ENCODE peak calls at places on chromosomes 6 and 20, in five cellular contexts. One of them, this sample, is unnamed.

GRCh38 chr6:78942451-78942850 is 75.1 kb downstream of the IRAK1BP1 start:
- DNase-seq in HEK293T: no peak
- DNase-seq in GM12878: no peak
- DNase-seq in HepG2: no peak
- DNase-seq in H1: no peak
- DNase-seq in this sample: no peak

GRCh38 chr6:95431637-95432228 is 145.6 kb upstream of the MANEA start:
- DNase-seq in HepG2: peak; percentile 9
- DNase-seq in HEK293T: peak; percentile 15
- DNase-seq in H1: no peak
- DNase-seq in GM12878: no peak
- DNase-seq in this sample: peak; percentile 16

GRCh38 chr6:24926192-24926591 is 9.6 kb downstream of the RIPOR2 start:
- DNase-seq in GM12878: no peak
- DNase-seq in HEK293T: no peak
- DNase-seq in HepG2: peak; percentile 23
- DNase-seq in H1: no peak
- DNase-seq in this sample: no peak

GRCh38 chr6:19322691-19323470 is 514.3 kb upstream of the ID4 start:
- DNase-seq in HepG2: no peak
- DNase-seq in GM12878: no peak
- DNase-seq in HEK293T: no peak
- DNase-seq in H1: no peak
- DNase-seq in this sample: no peak

GRCh38 chr6:1849686-1850580 is 240.2 kb downstream of the FOXC1 start:
- DNase-seq in HepG2: no peak
- DNase-seq in HEK293T: no peak
- DNase-seq in H1: no peak
- DNase-seq in GM12878: no peak
- DNase-seq in this sample: no peak

GRCh38 chr20:53162251-53162835 is 190.2 kb downstream of the TSHZ2 start:
- DNase-seq in GM12878: no peak
- DNase-seq in HepG2: no peak
- DNase-seq in H1: no peak
- DNase-seq in HEK293T: peak; percentile 79
- DNase-seq in this sample: peak; percentile 57

GRCh38 chr20:6976096-6976495 is 208.6 kb downstream of the BMP2 start:
- DNase-seq in GM12878: no peak
- DNase-seq in HEK293T: no peak
- DNase-seq in HepG2: no peak
- DNase-seq in H1: no peak
- DNase-seq in this sample: no peak

GRCh38 chr20:43682446-43682845 is 15.5 kb downstream of the MYBL2 start:
- DNase-seq in H1: no peak
- DNase-seq in GM12878: no peak
- DNase-seq in HEK293T: no peak
- DNase-seq in HepG2: no peak
- DNase-seq in this sample: no peak

GRCh38 chr6:29853245-29853644 is 25.6 kb downstream of the HLA-G start:
- DNase-seq in GM12878: no peak
- DNase-seq in HepG2: no peak
- DNase-seq in H1: no peak
- DNase-seq in HEK293T: no peak
- DNase-seq in this sample: no peak

GRCh38 chr6:149846321-149846720 is 17.8 kb downstream of the LRP11 start:
- DNase-seq in H1: no peak
- DNase-seq in GM12878: no peak
- DNase-seq in HepG2: no peak
- DNase-seq in HEK293T: no peak
- DNase-seq in this sample: no peak

GRCh38 chr6:108737594-108738546 is 110.4 kb upstream of the ARMC2 start:
- DNase-seq in HEK293T: no peak
- DNase-seq in H1: no peak
- DNase-seq in GM12878: no peak
- DNase-seq in HepG2: no peak
- DNase-seq in this sample: no peak

GRCh38 chr6:118187568-118188164 is 280.6 kb downstream of the SLC35F1 start:
- DNase-seq in GM12878: no peak
- DNase-seq in H1: no peak
- DNase-seq in HepG2: no peak
- DNase-seq in HEK293T: no peak
- DNase-seq in this sample: no peak

GRCh38 chr20:6767536-6768227 is at the start of gene BMP2:
- DNase-seq in GM12878: no peak
- DNase-seq in HEK293T: peak; percentile 53
- DNase-seq in H1: no peak
- DNase-seq in HepG2: no peak
- DNase-seq in this sample: no peak

GRCh38 chr6:118163609-118164008 is 256.5 kb downstream of the SLC35F1 start:
- DNase-seq in GM12878: no peak
- DNase-seq in HepG2: no peak
- DNase-seq in HEK293T: no peak
- DNase-seq in H1: no peak
- DNase-seq in this sample: no peak

GRCh38 chr20:47922280-47922675 is 137.0 kb upstream of the SULF2 start:
- DNase-seq in HEK293T: no peak
- DNase-seq in GM12878: no peak
- DNase-seq in H1: no peak
- DNase-seq in HepG2: peak; percentile 68
- DNase-seq in this sample: no peak

GRCh38 chr20:11497543-11497942 is 420.1 kb upstream of the BTBD3 start:
- DNase-seq in HepG2: no peak
- DNase-seq in GM12878: no peak
- DNase-seq in H1: no peak
- DNase-seq in HEK293T: no peak
- DNase-seq in this sample: no peak

GRCh38 chr20:9028419-9028818 is 40.5 kb upstream of the PLCB4 start:
- DNase-seq in H1: no peak
- DNase-seq in GM12878: no peak
- DNase-seq in HEK293T: no peak
- DNase-seq in HepG2: no peak
- DNase-seq in this sample: no peak

GRCh38 chr6:154481541-154482013 is 28.9 kb downstream of the CNKSR3 start:
- DNase-seq in H1: no peak
- DNase-seq in HEK293T: no peak
- DNase-seq in GM12878: no peak
- DNase-seq in HepG2: no peak
- DNase-seq in this sample: no peak

GRCh38 chr6:87501809-87502572 is 29.2 kb downstream of the SLC35A1 start:
- DNase-seq in H1: no peak
- DNase-seq in HEK293T: no peak
- DNase-seq in GM12878: no peak
- DNase-seq in HepG2: peak; percentile 46
- DNase-seq in this sample: no peak

GRCh38 chr6:118618676-118619377 is 32.6 kb downstream of the CEP85L start:
- DNase-seq in GM12878: no peak
- DNase-seq in HepG2: peak; percentile 43
- DNase-seq in H1: peak; percentile 21
- DNase-seq in HEK293T: peak; percentile 72
- DNase-seq in this sample: peak; percentile 20

GRCh38 chr20:9966966-9967365 is 67.8 kb upstream of the ANKEF1 start:
- DNase-seq in GM12878: no peak
- DNase-seq in H1: no peak
- DNase-seq in HEK293T: peak; percentile 15
- DNase-seq in HepG2: peak; percentile 13
- DNase-seq in this sample: no peak

GRCh38 chr6:145360865-145361264 is 374.5 kb downstream of the EPM2A start:
- DNase-seq in H1: no peak
- DNase-seq in HEK293T: no peak
- DNase-seq in HepG2: no peak
- DNase-seq in GM12878: no peak
- DNase-seq in this sample: no peak

GRCh38 chr6:125868252-125868651 is 77.5 kb downstream of the NCOA7 start:
- DNase-seq in HepG2: no peak
- DNase-seq in HEK293T: no peak
- DNase-seq in GM12878: no peak
- DNase-seq in H1: no peak
- DNase-seq in this sample: no peak

GRCh38 chr20:53070714-53071392 is 98.7 kb downstream of the TSHZ2 start:
- DNase-seq in GM12878: no peak
- DNase-seq in H1: no peak
- DNase-seq in HEK293T: no peak
- DNase-seq in HepG2: peak; percentile 28
- DNase-seq in this sample: no peak

GRCh38 chr6:9131201-9131600 is 695.9 kb upstream of the SLC35B3 start:
- DNase-seq in GM12878: no peak
- DNase-seq in HepG2: no peak
- DNase-seq in H1: no peak
- DNase-seq in HEK293T: no peak
- DNase-seq in this sample: no peak

GRCh38 chr20:36336838-36337478 is 30.8 kb downstream of the DLGAP4 start:
- DNase-seq in H1: no peak
- DNase-seq in HEK293T: no peak
- DNase-seq in GM12878: no peak
- DNase-seq in HepG2: no peak
- DNase-seq in this sample: no peak

GRCh38 chr6:5630636-5631035 is 369.3 kb downstream of the FARS2 start:
- DNase-seq in H1: no peak
- DNase-seq in HepG2: no peak
- DNase-seq in GM12878: no peak
- DNase-seq in HEK293T: no peak
- DNase-seq in this sample: no peak

GRCh38 chr6:45970326-45970725 is 45.3 kb downstream of the CLIC5 start:
- DNase-seq in GM12878: no peak
- DNase-seq in H1: no peak
- DNase-seq in HEK293T: no peak
- DNase-seq in HepG2: no peak
- DNase-seq in this sample: no peak

GRCh38 chr6:151482290-151482689 is 11.5 kb upstream of the CCDC170 start:
- DNase-seq in H1: no peak
- DNase-seq in GM12878: no peak
- DNase-seq in HepG2: no peak
- DNase-seq in HEK293T: no peak
- DNase-seq in this sample: no peak

GRCh38 chr6:151478670-151479069 is 15.1 kb upstream of the CCDC170 start:
- DNase-seq in GM12878: no peak
- DNase-seq in HEK293T: no peak
- DNase-seq in HepG2: no peak
- DNase-seq in H1: no peak
- DNase-seq in this sample: no peak

GRCh38 chr6:151481752-151482151 is 12.1 kb upstream of the CCDC170 start:
- DNase-seq in HepG2: no peak
- DNase-seq in HEK293T: no peak
- DNase-seq in GM12878: no peak
- DNase-seq in H1: no peak
- DNase-seq in this sample: no peak

GRCh38 chr6:151475653-151476523 is 17.9 kb upstream of the CCDC170 start:
- DNase-seq in GM12878: no peak
- DNase-seq in HepG2: peak; percentile 57
- DNase-seq in H1: peak; percentile 29
- DNase-seq in HEK293T: peak; percentile 64
- DNase-seq in this sample: peak; percentile 25

DNA sequence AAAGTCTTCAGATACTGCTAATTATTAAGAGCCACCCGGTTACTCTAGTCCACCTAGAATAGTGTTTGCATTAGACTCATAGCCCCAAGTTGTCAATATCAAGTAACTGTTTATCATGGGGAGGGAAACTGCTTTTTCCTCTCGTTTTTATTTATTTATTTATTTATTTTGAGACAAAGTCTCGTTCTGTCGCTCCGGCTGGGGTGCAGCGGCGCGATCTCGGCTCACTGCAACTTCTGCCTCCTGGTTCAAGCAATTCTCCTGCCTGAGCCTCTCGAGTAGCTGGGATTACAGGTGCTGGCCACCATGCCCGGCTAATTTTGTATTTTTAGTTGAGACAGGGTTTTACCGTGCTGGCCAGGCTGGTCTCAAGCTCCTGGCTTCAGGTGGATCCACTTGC is 16.1 kb upstream of the CCDC170 start:
- DNase-seq in HepG2: no peak
- DNase-seq in GM12878: no peak
- DNase-seq in HEK293T: no peak
- DNase-seq in H1: no peak
- DNase-seq in this sample: no peak
- TF ChIP-seq SUZ12 in HepG2: no peak
- TF ChIP-seq SUZ12 in GM12878: no peak
- TF ChIP-seq SUZ12 in HEK293T: no peak
- TF ChIP-seq SUZ12 in H1: no peak
- TF ChIP-seq SUZ12 in this sample: no peak

DNA sequence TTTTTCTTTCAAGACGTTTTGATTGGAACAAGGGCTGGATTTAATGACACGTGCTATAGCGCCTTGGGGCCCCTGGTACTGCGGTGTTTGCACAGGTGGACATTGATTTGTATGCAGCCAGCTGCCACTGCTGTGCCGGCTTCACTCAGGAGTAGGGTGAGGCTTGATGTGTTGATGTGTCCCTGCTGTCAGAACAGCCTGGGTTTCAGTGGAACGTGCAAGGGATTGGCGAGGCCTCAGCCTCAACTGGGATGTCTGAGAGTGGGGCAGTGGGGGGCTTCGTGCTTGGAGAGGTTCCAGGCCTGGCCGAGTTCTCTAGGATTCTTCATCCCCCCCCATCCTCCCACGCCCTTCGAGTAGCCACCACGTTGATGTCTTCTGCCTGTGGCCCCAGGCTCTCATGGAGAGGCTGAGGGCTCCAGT is 23.0 kb downstream of the PYGB start:
- DNase-seq in H1: no peak
- DNase-seq in GM12878: no peak
- DNase-seq in HepG2: no peak
- DNase-seq in HEK293T: no peak
- DNase-seq in this sample: no peak
- TF ChIP-seq SUZ12 in H1: no peak
- TF ChIP-seq SUZ12 in GM12878: no peak
- TF ChIP-seq SUZ12 in HepG2: no peak
- TF ChIP-seq SUZ12 in HEK293T: no peak
- TF ChIP-seq SUZ12 in this sample: no peak

DNA sequence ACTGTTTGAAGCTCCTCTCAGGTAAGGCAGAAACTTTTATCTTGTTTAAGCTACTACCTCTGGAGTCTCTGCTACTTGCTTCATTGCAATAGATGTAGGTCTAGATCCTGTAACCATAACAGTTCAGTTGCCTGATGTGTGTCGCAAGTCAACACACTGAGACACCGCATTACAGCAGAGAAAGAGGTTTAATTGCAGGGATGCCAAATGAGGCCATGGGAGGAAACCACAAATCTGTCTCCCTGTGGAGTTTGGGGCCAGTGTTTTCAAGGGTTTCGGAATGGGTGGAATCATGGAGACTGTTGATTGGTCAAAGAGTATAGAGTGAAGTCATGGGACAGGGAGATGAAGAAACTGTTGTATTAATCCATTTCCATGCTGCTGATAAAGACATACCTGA is 57.1 kb upstream of the RBM24 start:
- DNase-seq in HEK293T: no peak
- DNase-seq in H1: no peak
- DNase-seq in GM12878: no peak
- DNase-seq in HepG2: no peak
- DNase-seq in this sample: no peak
- TF ChIP-seq SUZ12 in HEK293T: no peak
- TF ChIP-seq SUZ12 in H1: no peak
- TF ChIP-seq SUZ12 in GM12878: no peak
- TF ChIP-seq SUZ12 in HepG2: no peak
- TF ChIP-seq SUZ12 in this sample: no peak

DNA sequence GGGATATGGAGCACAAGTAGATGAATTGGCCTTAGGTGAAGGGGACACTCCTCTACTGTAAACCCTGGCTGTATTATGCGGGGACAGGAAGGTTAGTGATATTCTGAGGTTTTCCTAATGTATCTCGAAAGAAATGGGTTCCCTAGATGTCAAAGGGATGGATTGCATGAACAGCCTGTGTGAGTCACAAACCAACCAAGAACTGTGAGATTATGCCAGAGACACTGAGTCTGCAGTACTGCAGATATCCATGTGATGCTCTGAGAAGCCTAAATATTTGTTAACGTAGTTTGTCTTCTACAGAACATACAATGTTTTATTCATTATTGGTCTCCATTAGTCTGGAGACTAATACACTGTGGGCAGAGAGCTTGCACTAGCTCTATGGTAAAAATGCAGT is 182.2 kb downstream of the AKAP7 start:
- DNase-seq in HEK293T: no peak
- DNase-seq in HepG2: no peak
- DNase-seq in H1: no peak
- DNase-seq in GM12878: no peak
- DNase-seq in this sample: no peak
- TF ChIP-seq SUZ12 in HEK293T: no peak
- TF ChIP-seq SUZ12 in HepG2: no peak
- TF ChIP-seq SUZ12 in H1: no peak
- TF ChIP-seq SUZ12 in GM12878: no peak
- TF ChIP-seq SUZ12 in this sample: no peak

This sample was measured in NT2/D1.